ENCODE peak calls at places on chromosome 21, in nine cellular contexts. One of them, this sample, is unnamed.

GRCh38 chr21:32364387-32364786 is 28.4 kb downstream of the URB1 start:
- DNase-seq in NCI-H1436: no peak
- DNase-seq in A549: no peak
- DNase-seq in NCI-H1417: no peak
- DNase-seq in endothelial cell: no peak
- DNase-seq in heart right ventricle: peak
- DNase-seq in stimulated activated naive B cell treated with anti-CD40 and anti-IgM and Interleukin-4, amounts not matched to agents 10 μg/mL and 1 μg/mL and 100 μg/mL, for 72 hours: no peak
- DNase-seq in GM12891: no peak
- DNase-seq in mucosa of gallbladder: no peak
- DNase-seq in this sample: peak

GRCh38 chr21:25639167-25639921 is at the start of gene JAM2:
- DNase-seq in NCI-H1436: no peak
- DNase-seq in A549: peak
- DNase-seq in NCI-H1417: no peak
- DNase-seq in endothelial cell: peak
- DNase-seq in heart right ventricle: peak
- DNase-seq in stimulated activated naive B cell treated with anti-CD40 and anti-IgM and Interleukin-4, amounts not matched to agents 10 μg/mL and 1 μg/mL and 100 μg/mL, for 72 hours: peak
- DNase-seq in GM12891: peak
- DNase-seq in mucosa of gallbladder: peak
- DNase-seq in this sample: peak

GRCh38 chr21:21000576-21001175 is 2.5 kb downstream of the NCAM2 start:
- DNase-seq in NCI-H1436: no peak
- DNase-seq in A549: no peak
- DNase-seq in NCI-H1417: no peak
- DNase-seq in endothelial cell: no peak
- DNase-seq in heart right ventricle: no peak
- DNase-seq in stimulated activated naive B cell treated with anti-CD40 and anti-IgM and Interleukin-4, amounts not matched to agents 10 μg/mL and 1 μg/mL and 100 μg/mL, for 72 hours: no peak
- DNase-seq in GM12891: no peak
- DNase-seq in mucosa of gallbladder: no peak
- DNase-seq in this sample: peak

GRCh38 chr21:41755934-41756773 is 10.7 kb downstream of the RIPK4 start:
- DNase-seq in NCI-H1436: no peak
- DNase-seq in A549: no peak
- DNase-seq in NCI-H1417: no peak
- DNase-seq in endothelial cell: no peak
- DNase-seq in heart right ventricle: no peak
- DNase-seq in stimulated activated naive B cell treated with anti-CD40 and anti-IgM and Interleukin-4, amounts not matched to agents 10 μg/mL and 1 μg/mL and 100 μg/mL, for 72 hours: no peak
- DNase-seq in GM12891: no peak
- DNase-seq in mucosa of gallbladder: no peak
- DNase-seq in this sample: no peak

GRCh38 chr21:46220275-46220810 is 8.2 kb downstream of the LSS start:
- DNase-seq in NCI-H1436: no peak
- DNase-seq in A549: no peak
- DNase-seq in NCI-H1417: no peak
- DNase-seq in endothelial cell: no peak
- DNase-seq in heart right ventricle: no peak
- DNase-seq in stimulated activated naive B cell treated with anti-CD40 and anti-IgM and Interleukin-4, amounts not matched to agents 10 μg/mL and 1 μg/mL and 100 μg/mL, for 72 hours: no peak
- DNase-seq in GM12891: no peak
- DNase-seq in mucosa of gallbladder: no peak
- DNase-seq in this sample: no peak

GRCh38 chr21:38273745-38274544 is 17.2 kb downstream of the KCNJ15 start:
- DNase-seq in NCI-H1436: no peak
- DNase-seq in A549: no peak
- DNase-seq in NCI-H1417: no peak
- DNase-seq in endothelial cell: no peak
- DNase-seq in heart right ventricle: no peak
- DNase-seq in stimulated activated naive B cell treated with anti-CD40 and anti-IgM and Interleukin-4, amounts not matched to agents 10 μg/mL and 1 μg/mL and 100 μg/mL, for 72 hours: no peak
- DNase-seq in GM12891: no peak
- DNase-seq in mucosa of gallbladder: no peak
- DNase-seq in this sample: no peak

GRCh38 chr21:45982758-45983731 is 1.5 kb downstream of the COL6A1 start:
- DNase-seq in NCI-H1436: no peak
- DNase-seq in A549: no peak
- DNase-seq in NCI-H1417: no peak
- DNase-seq in endothelial cell: peak
- DNase-seq in heart right ventricle: no peak
- DNase-seq in stimulated activated naive B cell treated with anti-CD40 and anti-IgM and Interleukin-4, amounts not matched to agents 10 μg/mL and 1 μg/mL and 100 μg/mL, for 72 hours: no peak
- DNase-seq in GM12891: no peak
- DNase-seq in mucosa of gallbladder: no peak
- DNase-seq in this sample: no peak

GRCh38 chr21:38667466-38667865 is 138.3 kb upstream of the ETS2 start:
- DNase-seq in NCI-H1436: no peak
- DNase-seq in A549: no peak
- DNase-seq in NCI-H1417: no peak
- DNase-seq in endothelial cell: no peak
- DNase-seq in heart right ventricle: no peak
- DNase-seq in stimulated activated naive B cell treated with anti-CD40 and anti-IgM and Interleukin-4, amounts not matched to agents 10 μg/mL and 1 μg/mL and 100 μg/mL, for 72 hours: no peak
- DNase-seq in GM12891: no peak
- DNase-seq in mucosa of gallbladder: no peak
- DNase-seq in this sample: no peak

GRCh38 chr21:29914326-29914725 is 25.5 kb downstream of the GRIK1 start:
- DNase-seq in NCI-H1436: no peak
- DNase-seq in A549: no peak
- DNase-seq in NCI-H1417: no peak
- DNase-seq in endothelial cell: no peak
- DNase-seq in heart right ventricle: no peak
- DNase-seq in stimulated activated naive B cell treated with anti-CD40 and anti-IgM and Interleukin-4, amounts not matched to agents 10 μg/mL and 1 μg/mL and 100 μg/mL, for 72 hours: no peak
- DNase-seq in GM12891: no peak
- DNase-seq in mucosa of gallbladder: no peak
- DNase-seq in this sample: no peak

GRCh38 chr21:26115899-26116298 is 54.7 kb downstream of the APP start:
- DNase-seq in NCI-H1436: no peak
- DNase-seq in A549: peak
- DNase-seq in NCI-H1417: peak
- DNase-seq in endothelial cell: no peak
- DNase-seq in heart right ventricle: no peak
- DNase-seq in stimulated activated naive B cell treated with anti-CD40 and anti-IgM and Interleukin-4, amounts not matched to agents 10 μg/mL and 1 μg/mL and 100 μg/mL, for 72 hours: no peak
- DNase-seq in GM12891: no peak
- DNase-seq in mucosa of gallbladder: no peak
- DNase-seq in this sample: peak

GRCh38 chr21:41213081-41213480 is 45.1 kb downstream of the BACE2 start:
- DNase-seq in NCI-H1436: no peak
- DNase-seq in A549: no peak
- DNase-seq in NCI-H1417: no peak
- DNase-seq in endothelial cell: no peak
- DNase-seq in heart right ventricle: no peak
- DNase-seq in stimulated activated naive B cell treated with anti-CD40 and anti-IgM and Interleukin-4, amounts not matched to agents 10 μg/mL and 1 μg/mL and 100 μg/mL, for 72 hours: no peak
- DNase-seq in GM12891: no peak
- DNase-seq in mucosa of gallbladder: no peak
- DNase-seq in this sample: no peak

GRCh38 chr21:44844256-44844655 is 26.4 kb upstream of the SUMO3 start:
- DNase-seq in NCI-H1436: no peak
- DNase-seq in A549: no peak
- DNase-seq in NCI-H1417: no peak
- DNase-seq in endothelial cell: no peak
- DNase-seq in heart right ventricle: no peak
- DNase-seq in stimulated activated naive B cell treated with anti-CD40 and anti-IgM and Interleukin-4, amounts not matched to agents 10 μg/mL and 1 μg/mL and 100 μg/mL, for 72 hours: no peak
- DNase-seq in GM12891: no peak
- DNase-seq in mucosa of gallbladder: no peak
- DNase-seq in this sample: no peak

GRCh38 chr21:46532080-46532479 is 72.8 kb downstream of the S100B start:
- DNase-seq in NCI-H1436: no peak
- DNase-seq in A549: no peak
- DNase-seq in NCI-H1417: no peak
- DNase-seq in endothelial cell: no peak
- DNase-seq in heart right ventricle: no peak
- DNase-seq in stimulated activated naive B cell treated with anti-CD40 and anti-IgM and Interleukin-4, amounts not matched to agents 10 μg/mL and 1 μg/mL and 100 μg/mL, for 72 hours: no peak
- DNase-seq in GM12891: no peak
- DNase-seq in mucosa of gallbladder: no peak
- DNase-seq in this sample: no peak

GRCh38 chr21:17461014-17461413 is 51.8 kb upstream of the CXADR start:
- DNase-seq in NCI-H1436: no peak
- DNase-seq in A549: peak
- DNase-seq in NCI-H1417: no peak
- DNase-seq in endothelial cell: no peak
- DNase-seq in heart right ventricle: peak
- DNase-seq in stimulated activated naive B cell treated with anti-CD40 and anti-IgM and Interleukin-4, amounts not matched to agents 10 μg/mL and 1 μg/mL and 100 μg/mL, for 72 hours: no peak
- DNase-seq in GM12891: no peak
- DNase-seq in mucosa of gallbladder: peak
- DNase-seq in this sample: peak

GRCh38 chr21:43603641-43604504 is 55.4 kb downstream of the HSF2BP start:
- DNase-seq in NCI-H1436: no peak
- DNase-seq in A549: peak
- DNase-seq in NCI-H1417: no peak
- DNase-seq in endothelial cell: no peak
- DNase-seq in heart right ventricle: no peak
- DNase-seq in stimulated activated naive B cell treated with anti-CD40 and anti-IgM and Interleukin-4, amounts not matched to agents 10 μg/mL and 1 μg/mL and 100 μg/mL, for 72 hours: no peak
- DNase-seq in GM12891: no peak
- DNase-seq in mucosa of gallbladder: no peak
- DNase-seq in this sample: no peak

GRCh38 chr21:14942801-14943490 is 121.9 kb downstream of the NRIP1 start:
- DNase-seq in NCI-H1436: no peak
- DNase-seq in A549: no peak
- DNase-seq in NCI-H1417: no peak
- DNase-seq in endothelial cell: no peak
- DNase-seq in heart right ventricle: no peak
- DNase-seq in stimulated activated naive B cell treated with anti-CD40 and anti-IgM and Interleukin-4, amounts not matched to agents 10 μg/mL and 1 μg/mL and 100 μg/mL, for 72 hours: no peak
- DNase-seq in GM12891: no peak
- DNase-seq in mucosa of gallbladder: no peak
- DNase-seq in this sample: no peak

GRCh38 chr21:44874497-44875331 is 1.2 kb upstream of the PTTG1IP start:
- DNase-seq in NCI-H1436: no peak
- DNase-seq in A549: no peak
- DNase-seq in NCI-H1417: no peak
- DNase-seq in endothelial cell: peak
- DNase-seq in heart right ventricle: peak
- DNase-seq in stimulated activated naive B cell treated with anti-CD40 and anti-IgM and Interleukin-4, amounts not matched to agents 10 μg/mL and 1 μg/mL and 100 μg/mL, for 72 hours: peak
- DNase-seq in GM12891: no peak
- DNase-seq in mucosa of gallbladder: peak
- DNase-seq in this sample: peak

GRCh38 chr21:45993210-45994085 is 11.9 kb downstream of the COL6A1 start:
- DNase-seq in NCI-H1436: no peak
- DNase-seq in A549: no peak
- DNase-seq in NCI-H1417: no peak
- DNase-seq in endothelial cell: peak
- DNase-seq in heart right ventricle: peak
- DNase-seq in stimulated activated naive B cell treated with anti-CD40 and anti-IgM and Interleukin-4, amounts not matched to agents 10 μg/mL and 1 μg/mL and 100 μg/mL, for 72 hours: no peak
- DNase-seq in GM12891: no peak
- DNase-seq in mucosa of gallbladder: no peak
- DNase-seq in this sample: no peak

GRCh38 chr21:29267666-29268065 is 31.1 kb upstream of the BACH1 start:
- DNase-seq in NCI-H1436: no peak
- DNase-seq in A549: no peak
- DNase-seq in NCI-H1417: no peak
- DNase-seq in endothelial cell: no peak
- DNase-seq in heart right ventricle: no peak
- DNase-seq in stimulated activated naive B cell treated with anti-CD40 and anti-IgM and Interleukin-4, amounts not matched to agents 10 μg/mL and 1 μg/mL and 100 μg/mL, for 72 hours: no peak
- DNase-seq in GM12891: no peak
- DNase-seq in mucosa of gallbladder: no peak
- DNase-seq in this sample: no peak

GRCh38 chr21:28298251-28298672 is 694.4 kb downstream of the LTN1 start:
- DNase-seq in NCI-H1436: no peak
- DNase-seq in A549: no peak
- DNase-seq in NCI-H1417: no peak
- DNase-seq in endothelial cell: no peak
- DNase-seq in heart right ventricle: no peak
- DNase-seq in stimulated activated naive B cell treated with anti-CD40 and anti-IgM and Interleukin-4, amounts not matched to agents 10 μg/mL and 1 μg/mL and 100 μg/mL, for 72 hours: no peak
- DNase-seq in GM12891: no peak
- DNase-seq in mucosa of gallbladder: no peak
- DNase-seq in this sample: no peak

GRCh38 chr21:39518055-39518844 is 66.5 kb downstream of the SH3BGR start:
- DNase-seq in NCI-H1436: peak
- DNase-seq in A549: peak
- DNase-seq in NCI-H1417: peak
- DNase-seq in endothelial cell: peak
- DNase-seq in heart right ventricle: peak
- DNase-seq in stimulated activated naive B cell treated with anti-CD40 and anti-IgM and Interleukin-4, amounts not matched to agents 10 μg/mL and 1 μg/mL and 100 μg/mL, for 72 hours: peak
- DNase-seq in GM12891: peak
- DNase-seq in mucosa of gallbladder: peak
- DNase-seq in this sample: peak

GRCh38 chr21:35075546-35075945 is 26.4 kb upstream of the RUNX1 start:
- DNase-seq in NCI-H1436: no peak
- DNase-seq in A549: peak
- DNase-seq in NCI-H1417: no peak
- DNase-seq in endothelial cell: no peak
- DNase-seq in heart right ventricle: no peak
- DNase-seq in stimulated activated naive B cell treated with anti-CD40 and anti-IgM and Interleukin-4, amounts not matched to agents 10 μg/mL and 1 μg/mL and 100 μg/mL, for 72 hours: no peak
- DNase-seq in GM12891: no peak
- DNase-seq in mucosa of gallbladder: no peak
- DNase-seq in this sample: peak

GRCh38 chr21:28822882-28823335 is 169.8 kb downstream of the LTN1 start:
- DNase-seq in NCI-H1436: no peak
- DNase-seq in A549: no peak
- DNase-seq in NCI-H1417: no peak
- DNase-seq in endothelial cell: no peak
- DNase-seq in heart right ventricle: peak
- DNase-seq in stimulated activated naive B cell treated with anti-CD40 and anti-IgM and Interleukin-4, amounts not matched to agents 10 μg/mL and 1 μg/mL and 100 μg/mL, for 72 hours: no peak
- DNase-seq in GM12891: no peak
- DNase-seq in mucosa of gallbladder: no peak
- DNase-seq in this sample: no peak

GRCh38 chr21:45575993-45576837 is 34.0 kb upstream of the SLC19A1 start:
- DNase-seq in NCI-H1436: no peak
- DNase-seq in A549: no peak
- DNase-seq in NCI-H1417: no peak
- DNase-seq in endothelial cell: no peak
- DNase-seq in heart right ventricle: no peak
- DNase-seq in stimulated activated naive B cell treated with anti-CD40 and anti-IgM and Interleukin-4, amounts not matched to agents 10 μg/mL and 1 μg/mL and 100 μg/mL, for 72 hours: no peak
- DNase-seq in GM12891: no peak
- DNase-seq in mucosa of gallbladder: no peak
- DNase-seq in this sample: no peak

GRCh38 chr21:42312626-42313104 is 2.5 kb downstream of the TFF3 start:
- DNase-seq in NCI-H1436: no peak
- DNase-seq in A549: no peak
- DNase-seq in NCI-H1417: no peak
- DNase-seq in endothelial cell: no peak
- DNase-seq in heart right ventricle: no peak
- DNase-seq in stimulated activated naive B cell treated with anti-CD40 and anti-IgM and Interleukin-4, amounts not matched to agents 10 μg/mL and 1 μg/mL and 100 μg/mL, for 72 hours: no peak
- DNase-seq in GM12891: no peak
- DNase-seq in mucosa of gallbladder: no peak
- DNase-seq in this sample: no peak

GRCh38 chr21:44687671-44688070 is 5.7 kb upstream of the KRTAP12-1 start:
- DNase-seq in NCI-H1436: peak
- DNase-seq in A549: no peak
- DNase-seq in NCI-H1417: peak
- DNase-seq in endothelial cell: no peak
- DNase-seq in heart right ventricle: no peak
- DNase-seq in stimulated activated naive B cell treated with anti-CD40 and anti-IgM and Interleukin-4, amounts not matched to agents 10 μg/mL and 1 μg/mL and 100 μg/mL, for 72 hours: no peak
- DNase-seq in GM12891: no peak
- DNase-seq in mucosa of gallbladder: peak
- DNase-seq in this sample: no peak

GRCh38 chr21:32307706-32308105 is 9.1 kb downstream of the MRAP start:
- DNase-seq in NCI-H1436: no peak
- DNase-seq in A549: no peak
- DNase-seq in NCI-H1417: no peak
- DNase-seq in endothelial cell: no peak
- DNase-seq in heart right ventricle: no peak
- DNase-seq in stimulated activated naive B cell treated with anti-CD40 and anti-IgM and Interleukin-4, amounts not matched to agents 10 μg/mL and 1 μg/mL and 100 μg/mL, for 72 hours: no peak
- DNase-seq in GM12891: no peak
- DNase-seq in mucosa of gallbladder: no peak
- DNase-seq in this sample: no peak

GRCh38 chr21:28704746-28705145 is 287.9 kb downstream of the LTN1 start:
- DNase-seq in NCI-H1436: no peak
- DNase-seq in A549: no peak
- DNase-seq in NCI-H1417: no peak
- DNase-seq in endothelial cell: no peak
- DNase-seq in heart right ventricle: peak
- DNase-seq in stimulated activated naive B cell treated with anti-CD40 and anti-IgM and Interleukin-4, amounts not matched to agents 10 μg/mL and 1 μg/mL and 100 μg/mL, for 72 hours: no peak
- DNase-seq in GM12891: no peak
- DNase-seq in mucosa of gallbladder: no peak
- DNase-seq in this sample: no peak

GRCh38 chr21:38352536-38353219 is 95.9 kb downstream of the KCNJ15 start:
- DNase-seq in NCI-H1436: peak
- DNase-seq in A549: peak
- DNase-seq in NCI-H1417: peak
- DNase-seq in endothelial cell: peak
- DNase-seq in heart right ventricle: peak
- DNase-seq in stimulated activated naive B cell treated with anti-CD40 and anti-IgM and Interleukin-4, amounts not matched to agents 10 μg/mL and 1 μg/mL and 100 μg/mL, for 72 hours: no peak
- DNase-seq in GM12891: peak
- DNase-seq in mucosa of gallbladder: peak
- DNase-seq in this sample: peak